ENCODE peak calls at places on chromosomes 2 and 18, in five cellular contexts. C is HCT116, F is upper lobe of left lung, K is HepG2, X is GM12878. N is an unnamed sample.

GRCh38 chr2:149077861-149078260 is 39.4 kb downstream of the LYPD6B start:
- ATAC-seq in C (no peak), F (no peak), K (no peak), X (no peak), N (no peak)

GRCh38 chr2:152560163-152560562 is 157.1 kb downstream of the PRPF40A start:
- ATAC-seq in C (no peak), F (no peak), K (no peak), X (no peak), N (no peak)

GRCh38 chr2:142052220-142052863 is 78.5 kb downstream of the LRP1B start:
- ATAC-seq in C (no peak), F (no peak), K (no peak), X (no peak), N (no peak)

GRCh38 chr2:237042101-237042500 is 43.6 kb upstream of the COPS8 start:
- ATAC-seq in C (no peak), F (no peak), K (no peak), X (no peak), N (no peak)

GRCh38 chr18:78521744-78522143 is 457.9 kb upstream of the SALL3 start:
- ATAC-seq in C (no peak), F (no peak), K (no peak), X (no peak), N (no peak)

GRCh38 chr2:96274355-96275056 is 8.5 kb downstream of the CIAO1 start:
- ATAC-seq in C (no peak), F (no peak), K (peak), X (no peak), N (no peak)

GRCh38 chr2:133765693-133766092 is 197.4 kb upstream of the NCKAP5 start:
- ATAC-seq in C (no peak), F (peak), K (peak), X (no peak), N (no peak)

GRCh38 chr2:65403529-65403915 is 28.9 kb downstream of the SPRED2 start:
- ATAC-seq in C (no peak), F (no peak), K (no peak), X (no peak), N (no peak)

GRCh38 chr2:17363846-17364245 is 154.4 kb downstream of the RAD51AP2 start:
- ATAC-seq in C (no peak), F (no peak), K (no peak), X (no peak), N (no peak)

GRCh38 chr18:11154983-11155759 is 5.8 kb upstream of the PIEZO2 start:
- ATAC-seq in C (no peak), F (no peak), K (peak), X (no peak), N (no peak)

GRCh38 chr18:6652098-6652497 is 77.4 kb upstream of the ARHGAP28 start:
- ATAC-seq in C (no peak), F (no peak), K (no peak), X (no peak), N (no peak)

GRCh38 chr2:10477443-10478297 is 29.5 kb upstream of the ODC1 start:
- ATAC-seq in C (no peak), F (no peak), K (peak), X (no peak), N (no peak)

GRCh38 chr18:28512357-28512756 is 335.4 kb upstream of the CDH2 start:
- ATAC-seq in C (no peak), F (no peak), K (no peak), X (peak), N (no peak)

GRCh38 chr2:175621847-175622246 is 380.2 kb downstream of the LNPK start:
- ATAC-seq in C (peak), F (no peak), K (peak), X (peak), N (no peak)

GRCh38 chr2:100953406-100954043 is 48.6 kb upstream of the RPL31 start:
- ATAC-seq in C (no peak), F (no peak), K (no peak), X (no peak), N (no peak)

GRCh38 chr2:174070281-174070680 is 105.1 kb upstream of the SP3 start:
- ATAC-seq in C (no peak), F (no peak), K (peak), X (no peak), N (no peak)

GRCh38 chr2:174553811-174554493 is 43.7 kb downstream of the WIPF1 start:
- ATAC-seq in C (no peak), F (no peak), K (no peak), X (peak), N (no peak)

GRCh38 chr18:44594779-44595467 is 85.8 kb upstream of the SETBP1 start:
- ATAC-seq in C (no peak), F (peak), K (no peak), X (no peak), N (peak)

GRCh38 chr2:156466739-156467405 is 30.7 kb downstream of the GPD2 start:
- ATAC-seq in C (no peak), F (peak), K (no peak), X (no peak), N (peak)

GRCh38 chr2:223737207-223737606 is 100.2 kb downstream of the AP1S3 start:
- ATAC-seq in C (no peak), F (no peak), K (peak), X (no peak), N (no peak)

GRCh38 chr2:67065046-67065445 is 332.1 kb upstream of the ETAA1 start:
- ATAC-seq in C (no peak), F (no peak), K (no peak), X (no peak), N (peak)

GRCh38 chr2:97761192-97761591 is 47.8 kb downstream of the ZAP70 start:
- ATAC-seq in C (no peak), F (no peak), K (no peak), X (no peak), N (no peak)
- TF ChIP-seq POLR2AphosphoS5 in C (no peak), F (no peak), K (no peak), X (no peak), N (no peak)

GRCh38 chr2:31384351-31384750 is 30.2 kb downstream of the XDH start:
- ATAC-seq in C (peak), F (peak), K (no peak), X (peak), N (no peak)

GRCh38 chr2:31383471-31384153 is 30.9 kb downstream of the XDH start:
- ATAC-seq in C (no peak), F (no peak), K (no peak), X (no peak), N (no peak)

GRCh38 chr2:31386172-31386571 is 28.4 kb downstream of the XDH start:
- ATAC-seq in C (no peak), F (no peak), K (no peak), X (no peak), N (no peak)

GRCh38 chr2:31386648-31387047 is 27.9 kb downstream of the XDH start:
- ATAC-seq in C (no peak), F (no peak), K (peak), X (no peak), N (no peak)

GRCh38 chr2:31384771-31385276 is 29.7 kb downstream of the XDH start:
- ATAC-seq in C (peak), F (peak), K (no peak), X (no peak), N (no peak)
- TF ChIP-seq POLR2AphosphoS5 in C (no peak), F (no peak), K (no peak), X (no peak), N (no peak)

GRCh38 chr2:141003967-141004657 is 1126.7 kb downstream of the LRP1B start:
- ATAC-seq in C (no peak), F (no peak), K (no peak), X (no peak), N (no peak)
- TF ChIP-seq POLR2AphosphoS5 in C (no peak), F (no peak), K (no peak), X (no peak), N (no peak)

GRCh38 chr18:51337406-51337805 is 139.9 kb upstream of the MEX3C start:
- ATAC-seq in C (no peak), F (no peak), K (no peak), X (no peak), N (no peak)
- TF ChIP-seq POLR2AphosphoS5 in C (no peak), F (no peak), K (no peak), X (no peak), N (no peak)

GRCh38 chr2:27739058-27739373 is 32.5 kb upstream of the MRPL33 start:
- ATAC-seq in C (no peak), F (no peak), K (no peak), X (no peak), N (no peak)

GRCh38 chr2:27736031-27736889 is 35.3 kb upstream of the MRPL33 start:
- ATAC-seq in C (no peak), F (no peak), K (no peak), X (no peak), N (no peak)

GRCh38 chr2:27736890-27737204 is 34.7 kb upstream of the MRPL33 start:
- ATAC-seq in C (no peak), F (no peak), K (no peak), X (no peak), N (no peak)

GRCh38 chr2:27738349-27739057 is 33.0 kb upstream of the MRPL33 start:
- ATAC-seq in C (no peak), F (no peak), K (peak), X (no peak), N (no peak)

GRCh38 chr2:27737676-27738348 is 33.7 kb upstream of the MRPL33 start:
- ATAC-seq in C (no peak), F (peak), K (peak), X (no peak), N (peak)
- TF ChIP-seq POLR2AphosphoS5 in C (no peak), F (peak), K (no peak), X (no peak), N (no peak)

GRCh38 chr2:191679818-191680600 is 2.1 kb downstream of the NABP1 start:
- ATAC-seq in C (no peak), F (no peak), K (no peak), X (peak), N (no peak)
- TF ChIP-seq POLR2AphosphoS5 in C (peak), F (peak), K (no peak), X (peak), N (no peak)

GRCh38 chr2:150370600-150370999 is 116.9 kb downstream of the RND3 start:
- ATAC-seq in C (no peak), F (no peak), K (no peak), X (no peak), N (no peak)
- TF ChIP-seq POLR2AphosphoS5 in C (no peak), F (no peak), K (no peak), X (no peak), N (no peak)

GRCh38 chr2:226898925-226899324 is 63.1 kb downstream of the RHBDD1 start:
- ATAC-seq in C (no peak), F (no peak), K (no peak), X (no peak), N (no peak)
- TF ChIP-seq POLR2AphosphoS5 in C (no peak), F (no peak), K (no peak), X (no peak), N (no peak)

GRCh38 chr2:239120664-239121063 is 272.8 kb downstream of the TWIST2 start:
- ATAC-seq in C (no peak), F (no peak), K (no peak), X (no peak), N (no peak)

GRCh38 chr2:239119346-239120126 is 271.7 kb downstream of the TWIST2 start:
- ATAC-seq in C (peak), F (no peak), K (no peak), X (no peak), N (no peak)

GRCh38 chr2:239124152-239124899 is 276.4 kb downstream of the TWIST2 start:
- ATAC-seq in C (no peak), F (no peak), K (no peak), X (no peak), N (no peak)

GRCh38 chr2:239122711-239123110 is 274.8 kb downstream of the TWIST2 start:
- ATAC-seq in C (no peak), F (no peak), K (no peak), X (no peak), N (no peak)

DNA sequence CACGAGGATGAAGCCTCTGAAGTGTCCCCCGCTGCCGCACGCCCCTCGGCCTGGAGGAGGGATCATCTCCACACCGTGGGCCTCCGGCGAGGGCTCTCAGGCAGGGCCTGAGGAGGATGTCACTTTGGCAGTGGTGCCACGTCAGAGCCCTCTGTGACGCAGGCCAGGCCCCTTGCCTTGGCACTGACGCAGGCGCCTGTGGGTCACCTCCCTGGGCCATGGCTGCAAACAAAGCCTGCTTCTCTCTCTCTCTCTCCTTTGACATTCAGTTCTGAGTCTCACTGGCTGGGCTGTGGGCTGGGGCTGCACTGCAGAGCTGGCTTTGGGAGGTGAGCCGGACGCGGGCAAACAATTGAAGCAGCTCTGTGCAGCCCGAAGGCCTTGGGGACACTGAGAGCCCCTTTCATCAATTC is 273.7 kb downstream of the TWIST2 start:
- ATAC-seq in C (no peak), F (no peak), K (no peak), X (no peak), N (peak)
- TF ChIP-seq POLR2AphosphoS5 in C (no peak), F (no peak), K (no peak), X (no peak), N (peak)

DNA sequence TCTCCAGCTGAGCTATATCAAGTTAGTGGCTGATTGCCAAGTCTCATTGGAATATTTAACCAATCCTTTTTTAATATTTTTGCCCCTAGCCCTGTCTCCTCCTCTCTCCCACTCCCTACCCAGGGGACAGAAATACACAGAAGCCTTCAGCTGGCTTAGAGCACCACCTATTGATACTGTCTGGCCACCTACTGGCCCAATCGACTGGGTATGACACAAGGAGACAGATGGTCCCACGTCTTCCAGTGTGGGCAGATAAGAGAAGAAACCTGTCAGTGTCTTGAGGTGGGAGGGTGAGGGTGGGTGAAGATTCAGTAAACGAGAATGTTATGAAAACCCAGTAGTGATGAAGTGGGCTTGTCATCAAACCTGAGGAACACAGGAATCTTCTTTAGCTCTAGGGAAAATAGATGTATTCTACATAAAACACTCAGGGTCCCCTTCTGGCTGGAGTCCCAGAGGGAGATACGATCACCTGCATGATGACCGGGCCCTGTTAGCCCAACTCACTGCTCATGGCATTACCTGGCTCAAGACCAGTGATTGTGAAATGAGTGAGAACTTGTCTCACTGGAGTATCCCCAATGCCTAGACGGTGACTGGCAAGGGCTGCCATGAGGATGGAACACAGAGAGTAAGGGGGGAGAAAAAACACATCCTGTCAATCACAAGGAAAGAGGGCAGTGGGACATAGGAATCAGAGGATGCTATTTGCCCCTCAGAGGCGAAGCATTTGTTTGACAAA is 26.7 kb downstream of the POLR1A start:
- ATAC-seq in C (no peak), F (peak), K (peak), X (peak), N (peak)
- TF ChIP-seq POLR2AphosphoS5 in C (no peak), F (no peak), K (no peak), X (no peak), N (no peak)

N was measured in gastroesophageal sphincter.